ENCODE peak calls at places on chromosome 18, in five cellular contexts. V is skeletal muscle cell, F is fibroblast of villous mesenchyme, J is T47D, R is WTC11. W is an unnamed sample.

GRCh38 chr18:23723121-23723520 is 33.9 kb downstream of the LAMA3 start:
- DNase-seq in V (peak), F (peak), R (no peak), J (no peak), W (no peak)

GRCh38 chr18:59067873-59068272 is 71.8 kb upstream of the SEC11C start:
- DNase-seq in R (peak), V (no peak), F (peak), J (peak), W (peak)

GRCh38 chr18:3262234-3263171 is 570 bp downstream of the MYL12B start:
- DNase-seq in V (no peak), F (peak), R (no peak), J (no peak), W (no peak)

GRCh38 chr18:354456-354855 is 86.6 kb upstream of the THOC1 start:
- DNase-seq in F (peak), V (no peak), J (no peak), R (no peak), W (no peak)

GRCh38 chr18:22682720-22683119 is 250.4 kb upstream of the RBBP8 start:
- DNase-seq in R (no peak), V (no peak), J (no peak), F (no peak), W (no peak)

GRCh38 chr18:7793100-7793499 is 226.0 kb downstream of the PTPRM start:
- DNase-seq in V (no peak), R (no peak), F (no peak), J (no peak), W (no peak)

GRCh38 chr18:31538837-31539236 is 40.9 kb downstream of the DSG2 start:
- DNase-seq in R (no peak), F (no peak), J (no peak), V (no peak), W (no peak)

GRCh38 chr18:13394794-13395193 is 176.2 kb downstream of the LDLRAD4 start:
- DNase-seq in J (no peak), V (no peak), F (no peak), R (no peak), W (no peak)

GRCh38 chr18:40404284-40404683 is 1550.8 kb upstream of the PIK3C3 start:
- DNase-seq in V (no peak), R (no peak), F (no peak), J (no peak), W (no peak)

GRCh38 chr18:5508821-5509220 is 35.0 kb downstream of the EPB41L3 start:
- DNase-seq in R (no peak), J (no peak), V (no peak), F (no peak), W (no peak)

GRCh38 chr18:10040287-10041011 is 126.6 kb downstream of the VAPA start:
- DNase-seq in R (no peak), J (no peak), V (no peak), F (peak), W (no peak)

GRCh38 chr18:7269903-7270302 is 39.0 kb downstream of the LRRC30 start:
- DNase-seq in J (no peak), F (no peak), V (no peak), R (no peak), W (no peak)